ENCODE peak calls at places on chromosomes 4 and X, in seven cellular contexts. Y, F, G, N, L, T and S are unnamed samples.

GRCh38 chr4:86441175-86441960 is 81.5 kb upstream of the MAPK10 start:
- DNase-seq in Y (no peak), F (no peak), G (no peak), N (no peak), L (no peak), T (peak), S (no peak)

GRCh38 chr4:150662686-150663085 is 80.7 kb downstream of the MAB21L2 start:
- DNase-seq in Y (no peak), F (no peak), G (no peak), N (no peak), L (no peak), T (no peak), S (no peak)

GRCh38 chrX:40570346-40571093 is 10.2 kb upstream of the ATP6AP2 start:
- DNase-seq in Y (no peak), F (no peak), G (no peak), N (no peak), L (no peak), T (no peak), S (no peak)

GRCh38 chrX:68146054-68146453 is 287.2 kb downstream of the OPHN1 start:
- DNase-seq in Y (no peak), F (peak), G (no peak), N (no peak), L (no peak), T (peak), S (no peak)

GRCh38 chr4:140641789-140642439 is 73.2 kb upstream of the UCP1 start:
- DNase-seq in Y (no peak), F (no peak), G (peak), N (no peak), L (no peak), T (no peak), S (no peak)

GRCh38 chrX:47991263-47992092 is 12.3 kb downstream of the ZNF182 start:
- DNase-seq in Y (no peak), F (peak), G (no peak), N (no peak), L (no peak), T (peak), S (no peak)

GRCh38 chr4:77990904-77991358 is 66.2 kb upstream of the FRAS1 start:
- DNase-seq in Y (no peak), F (no peak), G (no peak), N (no peak), L (no peak), T (no peak), S (no peak)

GRCh38 chrX:120653000-120653399 is 23.1 kb upstream of the C1GALT1C1 start:
- DNase-seq in Y (no peak), F (no peak), G (no peak), N (no peak), L (no peak), T (no peak), S (no peak)

GRCh38 chrX:54479471-54480122 is 16.4 kb downstream of the FGD1 start:
- DNase-seq in Y (no peak), F (no peak), G (no peak), N (no peak), L (no peak), T (no peak), S (peak)

GRCh38 chrX:9466711-9467110 is 1.9 kb downstream of the TBL1X start:
- DNase-seq in Y (no peak), F (no peak), G (no peak), N (no peak), L (no peak), T (no peak), S (no peak)

GRCh38 chrX:2488621-2489285 is 12.0 kb downstream of the DHRSX start:
- DNase-seq in Y (no peak), F (no peak), G (no peak), N (no peak), L (no peak), T (no peak), S (peak)

GRCh38 chr4:145808021-145808650 is 128.2 kb downstream of the C4orf51 start:
- DNase-seq in Y (no peak), F (peak), G (no peak), N (no peak), L (no peak), T (peak), S (no peak)

GRCh38 chr4:176967586-176967985 is 174.9 kb upstream of the VEGFC start:
- DNase-seq in Y (no peak), F (no peak), G (no peak), N (no peak), L (no peak), T (peak), S (no peak)

GRCh38 chr4:118927976-118928375 is 39.3 kb downstream of the SYNPO2 start:
- DNase-seq in Y (no peak), F (no peak), G (no peak), N (no peak), L (no peak), T (peak), S (no peak)

GRCh38 chr4:91904556-91904955 is 399.2 kb upstream of the GRID2 start:
- DNase-seq in Y (no peak), F (no peak), G (no peak), N (no peak), L (no peak), T (no peak), S (no peak)

GRCh38 chrX:46547857-46548256 is 2.6 kb upstream of the ZNF674 start:
- DNase-seq in Y (no peak), F (peak), G (no peak), N (no peak), L (no peak), T (peak), S (no peak)

GRCh38 chr4:183987529-183987946 is 82.4 kb downstream of the STOX2 start:
- DNase-seq in Y (peak), F (peak), G (peak), N (peak), L (peak), T (peak), S (no peak)

GRCh38 chrX:105758784-105759183 is 63.6 kb upstream of the NRK start:
- DNase-seq in Y (no peak), F (no peak), G (no peak), N (no peak), L (no peak), T (peak), S (no peak)

GRCh38 chr4:128707864-128708263 is 101.6 kb upstream of the JADE1 start:
- DNase-seq in Y (no peak), F (no peak), G (no peak), N (no peak), L (no peak), T (peak), S (no peak)

GRCh38 chrX:103256651-103257050 is 1.7 kb upstream of the TCEAL8 start:
- DNase-seq in Y (no peak), F (no peak), G (no peak), N (no peak), L (no peak), T (no peak), S (no peak)

GRCh38 chr4:103046416-103047290 is 27.1 kb upstream of the SLC9B1 start:
- DNase-seq in Y (peak), F (peak), G (no peak), N (no peak), L (no peak), T (peak), S (no peak)

GRCh38 chrX:9269134-9269533 is 195.7 kb upstream of the TBL1X start:
- DNase-seq in Y (no peak), F (no peak), G (no peak), N (no peak), L (no peak), T (no peak), S (no peak)

GRCh38 chrX:39953027-39953426 is 144.7 kb downstream of the BCOR start:
- DNase-seq in Y (no peak), F (no peak), G (no peak), N (no peak), L (no peak), T (no peak), S (no peak)

GRCh38 chrX:17822351-17822750 is 38.7 kb downstream of the RAI2 start:
- DNase-seq in Y (no peak), F (no peak), G (no peak), N (no peak), L (no peak), T (no peak), S (no peak)

GRCh38 chrX:19593684-19594083 is 78.4 kb upstream of the MAP3K15 start:
- DNase-seq in Y (no peak), F (peak), G (no peak), N (no peak), L (no peak), T (peak), S (no peak)

GRCh38 chrX:21975827-21976226 is 35.3 kb downstream of the SMS start:
- DNase-seq in Y (no peak), F (peak), G (no peak), N (no peak), L (no peak), T (peak), S (no peak)

GRCh38 chrX:56783450-56783831 is 54.4 kb downstream of the NBDY start:
- DNase-seq in Y (peak), F (no peak), G (no peak), N (peak), L (peak), T (no peak), S (peak)

GRCh38 chrX:149962859-149963757 is 24.8 kb upstream of the EOLA2 start:
- DNase-seq in Y (peak), F (peak), G (no peak), N (peak), L (peak), T (peak), S (no peak)

GRCh38 chr4:67885727-67886126 is 1.9 kb upstream of the TMPRSS11D start:
- DNase-seq in Y (no peak), F (peak), G (no peak), N (no peak), L (no peak), T (peak), S (no peak)

GRCh38 chr4:22315643-22316042 is 200.2 kb downstream of the ADGRA3 start:
- DNase-seq in Y (no peak), F (no peak), G (no peak), N (no peak), L (no peak), T (no peak), S (no peak)

GRCh38 chrX:80216086-80216485 is 201.5 kb downstream of the TBX22 start:
- DNase-seq in Y (no peak), F (peak), G (no peak), N (no peak), L (no peak), T (peak), S (no peak)

DNA sequence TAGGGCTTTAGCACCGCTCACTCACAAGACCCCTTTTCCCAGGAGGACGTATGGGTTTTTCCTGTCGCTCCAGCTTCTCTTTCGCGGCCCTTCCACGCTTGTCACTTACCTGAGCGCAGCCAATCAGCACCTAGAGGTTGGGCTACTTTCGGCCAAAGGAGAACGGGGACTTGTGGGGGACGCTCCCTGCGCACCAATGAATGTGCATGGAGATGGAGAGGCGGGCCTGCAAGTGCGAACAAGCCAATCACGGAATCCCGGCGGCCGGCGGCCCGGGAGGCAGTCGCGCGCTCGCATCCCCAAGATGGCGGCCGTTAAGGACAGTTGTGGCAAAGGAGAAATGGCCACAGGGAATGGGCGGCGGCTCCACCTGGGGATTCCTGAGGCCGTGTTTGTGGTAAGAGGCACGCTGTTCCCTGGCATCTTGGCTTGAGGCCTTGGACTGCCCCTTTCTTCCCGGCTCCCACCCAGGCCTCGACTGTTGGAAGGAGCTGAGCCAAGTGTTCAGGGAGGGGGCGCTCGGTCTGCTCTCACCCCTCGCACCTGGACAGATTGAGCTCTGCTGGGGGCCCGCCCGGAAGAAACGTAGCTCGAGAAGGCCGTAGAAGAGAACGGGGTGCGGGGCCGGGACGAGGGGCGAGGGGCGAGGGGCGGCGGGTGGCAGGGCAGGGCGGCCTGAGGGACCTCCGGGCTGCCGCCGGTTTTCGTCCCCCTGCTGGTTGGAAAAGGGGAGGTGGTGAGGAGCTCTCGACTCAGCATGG is at the start of gene VBP1:
- DNase-seq in Y (peak), F (peak), G (peak), N (peak), L (peak), T (peak), S (peak)
- TF ChIP-seq CTCF in Y (peak), F (peak), G (peak), N (peak), L (no peak), T (peak), S (no peak)

GRCh38 chr4:116702949-116703348 is 382.4 kb downstream of the TRAM1L1 start:
- DNase-seq in Y (no peak), F (no peak), G (no peak), N (no peak), L (no peak), T (no peak), S (no peak)
- TF ChIP-seq CTCF in Y (no peak), F (peak), G (no peak), N (no peak), L (no peak), T (no peak), S (no peak)

DNA sequence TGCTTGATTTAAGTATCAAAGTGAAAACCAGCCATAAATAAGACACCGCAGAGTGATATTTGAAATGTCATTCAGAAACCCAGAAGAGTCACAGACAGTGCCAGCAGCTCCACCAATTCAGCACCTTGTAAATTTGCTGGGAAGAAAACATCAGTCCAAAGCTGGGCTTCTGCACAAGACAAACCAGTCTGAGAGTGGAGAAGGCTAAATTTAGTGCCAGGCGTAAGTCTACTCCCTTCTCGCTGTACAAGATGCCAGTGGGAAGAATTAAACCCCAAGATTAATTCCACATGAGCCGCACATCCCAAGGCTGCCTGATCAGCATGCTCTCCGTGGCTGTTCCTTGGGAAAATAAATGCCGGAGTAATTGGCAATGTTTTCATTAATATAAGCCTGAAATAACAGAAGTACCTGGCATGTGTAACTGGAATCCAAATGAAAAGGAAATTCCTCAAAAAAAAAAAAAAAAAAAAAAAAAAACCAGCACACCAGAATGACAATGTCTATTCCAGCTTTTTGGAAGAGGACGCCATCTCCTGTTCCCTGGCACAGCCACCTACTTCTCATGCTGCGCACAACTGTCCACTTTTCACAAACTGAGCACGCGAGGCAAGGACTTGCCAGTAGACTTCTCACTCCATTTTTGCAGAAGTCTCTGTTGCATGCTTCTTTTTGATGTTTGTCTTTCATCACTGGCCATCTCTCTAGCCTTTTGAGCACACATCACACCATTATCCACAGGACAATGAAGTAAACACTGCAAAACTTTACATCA is 95.6 kb downstream of the NSUN7 start:
- DNase-seq in Y (no peak), F (no peak), G (no peak), N (no peak), L (no peak), T (no peak), S (no peak)
- TF ChIP-seq CTCF in Y (no peak), F (no peak), G (no peak), N (no peak), L (peak), T (no peak), S (no peak)

DNA sequence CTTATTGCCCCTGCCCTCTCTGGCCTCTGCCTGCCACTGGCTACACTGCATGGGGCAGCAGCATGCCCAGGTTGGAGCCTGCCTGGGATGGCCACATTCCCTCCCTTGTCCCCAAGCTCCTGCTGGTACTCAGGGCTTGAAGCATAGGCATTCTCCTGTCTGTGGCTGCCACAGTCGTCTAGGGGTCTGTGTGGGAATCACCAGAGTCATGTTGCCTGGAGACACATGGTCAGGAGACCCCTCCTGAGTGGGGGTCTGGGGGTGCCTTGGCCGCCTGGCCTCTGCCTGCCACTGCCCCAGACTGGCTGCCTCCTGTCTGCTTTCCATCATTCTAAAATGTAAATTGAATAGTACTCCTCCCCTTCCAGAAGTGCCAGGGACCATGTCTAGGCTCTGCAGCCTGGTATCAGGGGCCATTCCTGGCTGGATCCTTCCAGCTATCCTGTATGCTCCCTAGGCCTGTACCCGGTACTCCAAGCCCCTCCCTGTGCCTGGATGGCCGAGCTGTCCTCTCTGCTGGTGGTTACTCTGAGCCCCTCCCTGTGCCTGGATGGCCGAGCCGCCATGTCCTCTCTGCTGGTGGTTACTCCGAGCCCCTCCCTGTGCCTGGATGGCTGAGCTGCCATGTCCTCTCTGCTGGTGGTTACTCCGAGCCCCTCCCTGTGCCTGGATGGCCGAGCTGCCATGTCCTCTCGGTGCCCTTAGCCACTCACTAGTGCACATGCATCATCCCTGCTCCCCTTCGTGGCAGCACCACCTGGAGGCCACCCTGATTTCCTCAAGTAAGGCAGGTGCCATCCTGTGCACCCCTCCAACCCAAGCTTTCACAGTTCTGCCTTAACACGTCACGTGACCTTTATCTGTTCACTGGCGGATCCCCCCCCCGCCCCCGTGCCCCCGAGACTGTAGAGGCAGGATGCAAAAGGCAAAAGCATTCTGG is 5.5 kb upstream of the NKX1-1 start:
- DNase-seq in Y (peak), F (no peak), G (peak), N (no peak), L (no peak), T (no peak), S (no peak)
- TF ChIP-seq CTCF in Y (no peak), F (peak), G (no peak), N (no peak), L (no peak), T (no peak), S (no peak)